ENCODE peak calls at places on chromosome 15, in six cellular contexts. Y is omental fat pad, F is kidney, P is transverse colon, B is choroid plexus epithelial cell, H is GM13977. Q is an unnamed sample.

GRCh38 chr15:32028921-32029320 is 1.4 kb upstream of the CHRNA7 start:
- DNase-seq in Y (no peak), F (no peak), P (no peak), B (no peak), H (no peak), Q (peak)

GRCh38 chr15:38714309-38715072 is 149.9 kb upstream of the RASGRP1 start:
- DNase-seq in Y (no peak), F (no peak), P (no peak), B (peak), H (no peak), Q (no peak)

GRCh38 chr15:74185949-74186348 is 12.4 kb downstream of the ISLR start:
- DNase-seq in Y (no peak), F (no peak), P (no peak), B (no peak), H (no peak), Q (no peak)

GRCh38 chr15:69032006-69032405 is 17.5 kb downstream of the NOX5 start:
- DNase-seq in Y (no peak), F (no peak), P (no peak), B (no peak), H (no peak), Q (no peak)

GRCh38 chr15:68493629-68494028 is 61.7 kb upstream of the ITGA11 start:
- DNase-seq in Y (no peak), F (no peak), P (no peak), B (no peak), H (no peak), Q (no peak)

GRCh38 chr15:38373016-38373415 is 80.9 kb upstream of the FAM98B start:
- DNase-seq in Y (no peak), F (no peak), P (no peak), B (no peak), H (no peak), Q (no peak)

GRCh38 chr15:28989239-28989830 is 103.6 kb downstream of the APBA2 start:
- DNase-seq in Y (no peak), F (no peak), P (no peak), B (peak), H (no peak), Q (peak)

GRCh38 chr15:44034933-44035624 is 160.0 kb downstream of the FRMD5 start:
- DNase-seq in Y (no peak), F (no peak), P (no peak), B (peak), H (no peak), Q (no peak)

GRCh38 chr15:48373855-48374421 is 42.7 kb downstream of the DUT start:
- DNase-seq in Y (no peak), F (no peak), P (no peak), B (peak), H (no peak), Q (no peak)

GRCh38 chr15:71290002-71290401 is 174.7 kb downstream of the THSD4 start:
- DNase-seq in Y (no peak), F (no peak), P (no peak), B (no peak), H (no peak), Q (no peak)

GRCh38 chr15:53251998-53252397 is 461.9 kb upstream of the ONECUT1 start:
- DNase-seq in Y (no peak), F (no peak), P (no peak), B (no peak), H (no peak), Q (peak)

GRCh38 chr15:67618312-67618711 is 75.8 kb downstream of the MAP2K5 start:
- DNase-seq in Y (no peak), F (no peak), P (no peak), B (no peak), H (no peak), Q (no peak)

GRCh38 chr15:66774001-66774814 is 72.2 kb downstream of the SMAD6 start:
- DNase-seq in Y (peak), F (peak), P (peak), B (peak), H (peak), Q (peak)

GRCh38 chr15:47844437-47844836 is 127.1 kb downstream of the SEMA6D start:
- DNase-seq in Y (no peak), F (no peak), P (no peak), B (no peak), H (no peak), Q (no peak)

GRCh38 chr15:57647791-57648130 is 56.1 kb downstream of the MYZAP start:
- DNase-seq in Y (no peak), F (peak), P (no peak), B (peak), H (no peak), Q (no peak)

GRCh38 chr15:46386356-46386755 is 751.5 kb downstream of the SQOR start:
- DNase-seq in Y (no peak), F (no peak), P (no peak), B (no peak), H (no peak), Q (no peak)

GRCh38 chr15:44673639-44674038 is 10.2 kb upstream of the SPG11 start:
- DNase-seq in Y (no peak), F (no peak), P (no peak), B (no peak), H (no peak), Q (no peak)

GRCh38 chr15:90862964-90863721 is 5.2 kb upstream of the FURIN start:
- DNase-seq in Y (no peak), F (no peak), P (no peak), B (no peak), H (no peak), Q (no peak)

GRCh38 chr15:83846847-83847246 is 192.9 kb downstream of the ADAMTSL3 start:
- DNase-seq in Y (no peak), F (no peak), P (no peak), B (peak), H (no peak), Q (no peak)

GRCh38 chr15:63025460-63025859 is 17.1 kb upstream of the TPM1 start:
- DNase-seq in Y (no peak), F (no peak), P (no peak), B (no peak), H (no peak), Q (no peak)

GRCh38 chr15:90665288-90666134 is 51.6 kb upstream of the BLM start:
- DNase-seq in Y (no peak), F (peak), P (peak), B (peak), H (peak), Q (peak)

GRCh38 chr15:63449711-63450110 is 54.7 kb upstream of the USP3 start:
- DNase-seq in Y (no peak), F (no peak), P (peak), B (no peak), H (no peak), Q (no peak)

GRCh38 chr15:40751745-40752144 is 3.3 kb downstream of the RMDN3 start:
- DNase-seq in Y (no peak), F (no peak), P (no peak), B (no peak), H (no peak), Q (no peak)

GRCh38 chr15:51579012-51579411 is 43.6 kb downstream of the DMXL2 start:
- DNase-seq in Y (no peak), F (no peak), P (no peak), B (peak), H (no peak), Q (no peak)

GRCh38 chr15:44101944-44102343 is 93.1 kb downstream of the FRMD5 start:
- DNase-seq in Y (no peak), F (no peak), P (no peak), B (peak), H (no peak), Q (no peak)

GRCh38 chr15:57550640-57551039 is 41.1 kb upstream of the MYZAP start:
- DNase-seq in Y (no peak), F (peak), P (peak), B (no peak), H (no peak), Q (no peak)

GRCh38 chr15:74847462-74847861 is 4.5 kb upstream of the ULK3 start:
- DNase-seq in Y (no peak), F (peak), P (no peak), B (no peak), H (no peak), Q (no peak)

DNA sequence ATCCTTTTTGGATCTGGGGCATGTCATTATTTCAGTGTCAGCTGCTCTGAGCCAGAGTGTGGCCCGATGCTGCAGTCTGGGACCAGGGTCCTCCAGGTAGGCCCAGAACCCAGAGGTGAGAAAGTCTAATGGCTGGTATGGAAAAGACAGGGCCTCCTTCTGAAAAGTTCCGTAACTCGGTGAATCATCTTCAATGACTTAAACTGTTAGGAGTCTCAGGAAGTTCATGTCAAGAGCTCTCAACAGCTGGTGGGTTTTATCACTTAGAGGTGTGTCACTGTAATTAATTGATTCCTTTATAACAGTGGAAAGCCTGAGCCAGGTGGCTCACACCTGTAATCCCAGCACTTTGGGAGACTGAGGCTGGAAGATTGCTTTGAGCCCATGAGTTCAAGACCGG is 28.5 kb upstream of the PDE8A start:
- DNase-seq in Y (no peak), F (no peak), P (no peak), B (peak), H (no peak), Q (no peak)
- TF ChIP-seq CTCF in Y (no peak), F (no peak), P (no peak), B (no peak), H (no peak), Q (no peak)

GRCh38 chr15:76647612-76648011 is 257.5 kb downstream of the SCAPER start:
- DNase-seq in Y (no peak), F (no peak), P (no peak), B (no peak), H (no peak), Q (no peak)

DNA sequence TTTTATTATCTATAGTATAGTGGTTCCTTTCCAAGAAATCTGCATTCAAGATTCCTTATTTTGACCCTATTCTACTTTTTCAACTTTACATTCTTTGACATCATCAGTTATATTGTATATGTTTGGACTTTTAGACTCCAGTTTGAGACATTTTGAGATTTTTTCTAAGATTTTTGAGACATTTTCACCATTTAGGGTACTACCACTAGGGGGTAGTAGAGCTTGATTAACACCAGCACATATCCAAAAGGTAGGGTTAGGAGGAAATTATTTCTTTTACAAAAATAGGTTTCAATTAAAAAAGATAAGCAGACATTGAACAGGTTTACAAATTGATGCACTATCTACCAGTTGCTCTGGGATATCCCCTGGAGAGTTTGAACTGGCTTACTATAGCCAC is 262.5 kb downstream of the SCAPER start:
- DNase-seq in Y (no peak), F (no peak), P (no peak), B (no peak), H (no peak), Q (no peak)
- TF ChIP-seq CTCF in Y (no peak), F (no peak), P (no peak), B (no peak), H (peak), Q (peak)

GRCh38 chr15:65346856-65347598 is 30.8 kb downstream of the IGDCC3 start:
- DNase-seq in Y (no peak), F (peak), P (no peak), B (no peak), H (no peak), Q (peak)

GRCh38 chr15:65344909-65345275 is 32.9 kb downstream of the IGDCC3 start:
- DNase-seq in Y (no peak), F (no peak), P (no peak), B (no peak), H (no peak), Q (no peak)

GRCh38 chr15:65344214-65344908 is 33.4 kb downstream of the IGDCC3 start:
- DNase-seq in Y (no peak), F (peak), P (peak), B (no peak), H (no peak), Q (peak)

GRCh38 chr15:65342493-65342892 is 35.3 kb downstream of the IGDCC3 start:
- DNase-seq in Y (no peak), F (peak), P (no peak), B (no peak), H (no peak), Q (peak)

DNA sequence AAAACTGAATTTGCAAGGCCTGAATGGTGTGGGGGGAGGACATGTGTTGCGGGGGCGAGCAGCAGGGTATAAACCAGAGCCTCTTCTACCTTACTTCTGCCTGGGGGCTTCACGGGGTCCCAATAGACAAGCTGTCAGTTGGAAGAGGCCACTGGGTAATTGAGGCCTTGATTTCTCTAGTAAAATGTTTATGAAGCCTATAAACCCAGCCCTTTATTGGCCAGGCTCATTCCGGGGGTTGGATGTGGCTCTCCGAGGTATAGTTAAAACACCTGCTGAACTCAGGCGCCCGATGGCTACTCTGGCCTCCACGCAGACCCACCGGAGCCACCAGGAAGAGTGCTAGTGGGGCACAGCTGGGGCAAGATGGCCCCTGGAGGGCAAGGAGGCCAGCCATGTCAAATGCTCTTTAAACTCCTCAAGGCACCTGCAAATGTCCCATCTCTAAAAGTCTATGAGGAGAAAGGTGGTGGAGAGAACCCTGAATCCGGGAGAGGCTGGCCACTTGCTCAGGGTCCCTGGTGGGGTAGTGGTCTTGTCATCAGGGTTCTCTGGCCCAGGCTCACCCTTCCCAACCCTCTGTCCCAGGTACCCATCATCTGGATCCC is 34.3 kb downstream of the IGDCC3 start:
- DNase-seq in Y (no peak), F (peak), P (peak), B (no peak), H (no peak), Q (peak)
- TF ChIP-seq CTCF in Y (no peak), F (no peak), P (no peak), B (no peak), H (no peak), Q (no peak)

GRCh38 chr15:36356978-36357582 is 222.3 kb upstream of the CDIN1 start:
- DNase-seq in Y (no peak), F (no peak), P (no peak), B (peak), H (no peak), Q (no peak)

GRCh38 chr15:36359286-36359685 is 220.1 kb upstream of the CDIN1 start:
- DNase-seq in Y (no peak), F (no peak), P (no peak), B (no peak), H (no peak), Q (no peak)

GRCh38 chr15:36361351-36361870 is 218.0 kb upstream of the CDIN1 start:
- DNase-seq in Y (no peak), F (no peak), P (no peak), B (peak), H (no peak), Q (no peak)

GRCh38 chr15:36356511-36356910 is 222.9 kb upstream of the CDIN1 start:
- DNase-seq in Y (no peak), F (no peak), P (no peak), B (no peak), H (no peak), Q (no peak)

DNA sequence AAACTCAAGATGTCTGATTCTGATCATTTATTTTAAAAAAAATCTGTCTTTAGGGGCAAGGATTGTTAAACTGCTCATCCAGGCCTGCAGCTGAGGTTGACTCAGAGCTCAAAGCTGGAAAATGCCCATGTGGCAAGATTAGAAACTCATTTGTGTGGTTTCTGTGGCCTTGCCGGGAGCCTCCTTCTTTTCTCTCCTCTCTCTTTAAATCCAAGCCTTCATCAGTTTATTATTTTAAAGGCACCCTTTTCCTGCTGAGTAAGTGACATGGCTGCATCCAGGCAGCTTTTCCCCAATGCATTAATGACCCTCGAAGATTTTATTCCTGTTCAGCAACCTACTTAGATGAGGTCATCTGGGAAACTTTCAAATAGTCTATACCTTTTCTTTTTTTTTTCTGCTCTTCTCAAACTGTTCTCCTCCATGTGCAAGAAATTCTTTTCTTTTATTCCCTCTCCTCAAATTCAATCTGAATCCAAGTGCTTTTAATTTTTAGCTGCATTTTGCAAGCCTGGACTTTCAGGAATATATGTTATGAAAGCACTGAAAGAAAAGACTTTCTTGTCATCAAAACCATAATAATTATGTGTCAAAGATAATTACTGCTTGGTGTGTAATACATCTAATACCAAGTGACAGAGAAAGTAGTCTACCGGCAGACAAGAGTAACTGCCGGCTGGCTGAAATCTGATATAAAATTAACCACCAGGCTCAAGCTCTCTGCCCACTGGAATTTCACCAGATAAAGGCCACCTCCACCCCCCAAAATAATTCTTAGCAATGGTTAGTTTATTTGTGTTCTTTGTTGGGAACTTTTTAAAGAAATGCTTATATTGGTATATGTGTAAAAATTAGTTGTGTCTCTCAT is 221.1 kb upstream of the CDIN1 start:
- DNase-seq in Y (no peak), F (no peak), P (no peak), B (peak), H (no peak), Q (no peak)
- TF ChIP-seq CTCF in Y (no peak), F (no peak), P (no peak), B (no peak), H (no peak), Q (no peak)

GRCh38 chr15:91973481-91973880 is 120.0 kb downstream of the SLCO3A1 start:
- DNase-seq in Y (no peak), F (no peak), P (no peak), B (no peak), H (no peak), Q (no peak)
- TF ChIP-seq CTCF in Y (no peak), F (no peak), P (no peak), B (no peak), H (no peak), Q (no peak)

GRCh38 chr15:72770673-72771328 is 12.8 kb downstream of the ADPGK start:
- DNase-seq in Y (no peak), F (no peak), P (no peak), B (peak), H (peak), Q (no peak)
- TF ChIP-seq CTCF in Y (no peak), F (no peak), P (no peak), B (peak), H (peak), Q (no peak)

DNA sequence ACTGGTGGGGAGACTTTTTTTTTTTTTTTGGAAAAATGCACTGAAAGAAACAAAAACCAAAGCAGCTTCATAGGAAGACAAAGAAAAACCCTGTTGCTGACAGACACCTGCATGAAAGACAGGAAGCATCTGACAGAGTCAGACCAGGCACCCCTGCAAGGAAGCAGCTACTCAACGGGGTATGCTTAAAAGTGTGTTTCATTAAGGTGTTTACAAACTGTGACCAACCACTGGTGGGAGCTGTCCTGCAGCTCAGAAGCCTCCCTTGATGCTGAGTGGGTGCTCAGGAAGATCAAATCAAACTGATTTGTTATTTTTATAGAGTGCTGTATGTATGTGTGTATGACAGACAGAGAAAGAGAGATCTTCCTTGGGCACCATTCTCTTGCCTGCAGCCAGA is 34.7 kb upstream of the AGBL1 start:
- DNase-seq in Y (no peak), F (no peak), P (no peak), B (no peak), H (no peak), Q (no peak)
- TF ChIP-seq CTCF in Y (no peak), F (no peak), P (no peak), B (no peak), H (no peak), Q (no peak)

DNA sequence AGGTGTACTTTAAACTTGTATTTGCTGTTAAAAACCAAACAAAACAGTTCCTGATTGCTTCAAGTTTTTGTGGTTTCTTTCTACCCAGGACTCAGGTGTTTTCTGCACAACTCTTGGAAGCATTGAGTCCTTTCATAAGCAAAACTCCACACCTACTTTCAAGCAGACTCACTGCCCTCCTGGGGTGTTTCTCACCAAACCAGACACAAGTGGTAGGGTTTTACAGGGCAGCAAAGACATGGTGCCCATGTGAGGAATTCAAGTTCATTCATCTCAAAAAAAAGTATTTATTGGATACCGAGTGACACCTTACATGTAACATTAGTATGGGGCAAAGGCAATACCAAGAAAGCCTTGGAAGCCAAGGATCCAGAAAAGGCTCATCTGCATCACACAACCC is 146.7 kb upstream of the BNIP2 start:
- DNase-seq in Y (no peak), F (no peak), P (no peak), B (no peak), H (no peak), Q (no peak)
- TF ChIP-seq CTCF in Y (no peak), F (no peak), P (no peak), B (no peak), H (no peak), Q (no peak)

Q was measured in glutamatergic neuron.